ENCODE peak calls at places on chromosomes 16 and 17, in four cellular contexts. Q is nephron progenitor cell; S is activated T-helper 1 cell treated with anti-CD3 and anti-CD28 coated beads, Interleukin-12 subunit alpha, Interleukin-12 subunit beta, Interleukin-2, Interleukin-4 antibody, amounts not matched to agents 30 ng/mL and 10 ng/mL and 1 ng/mL, durations not matched to agents 14 hours and 24 hours and 36 hours; F is CD4-positive, alpha-beta T cell. C is an unnamed sample.

GRCh38 chr17:37191219-37191618 is 184.6 kb upstream of the C17orf78 start:
- DNase-seq in Q (no peak), S (no peak), F (no peak), C (no peak)

GRCh38 chr17:19365499-19365817 is 2.9 kb upstream of the B9D1 start:
- DNase-seq in Q (no peak), S (no peak), F (no peak), C (no peak)

GRCh38 chr17:1485748-1486376 is 6.6 kb downstream of the MYO1C start:
- DNase-seq in Q (peak), S (peak), F (peak), C (peak)

GRCh38 chr17:27494192-27495091 is 38.2 kb downstream of the KSR1 start:
- DNase-seq in Q (no peak), S (no peak), F (no peak), C (no peak)

GRCh38 chr17:75941442-75941819 is 589 bp upstream of the FBF1 start:
- DNase-seq in Q (no peak), S (no peak), F (no peak), C (no peak)

GRCh38 chr17:81153340-81153803 is 11.9 kb upstream of the PVALEF start:
- DNase-seq in Q (no peak), S (no peak), F (peak), C (no peak)

GRCh38 chr16:75048051-75048450 is 49.2 kb downstream of the ZNRF1 start:
- DNase-seq in Q (no peak), S (no peak), F (no peak), C (no peak)

GRCh38 chr16:57480127-57480753 is 6.1 kb downstream of the DOK4 start:
- DNase-seq in Q (peak), S (no peak), F (no peak), C (no peak)

GRCh38 chr16:86457621-86458456 is 52.5 kb upstream of the FOXF1 start:
- DNase-seq in Q (no peak), S (no peak), F (no peak), C (no peak)

GRCh38 chr16:46757339-46758050 is 9.4 kb upstream of the MYLK3 start:
- DNase-seq in Q (no peak), S (no peak), F (no peak), C (no peak)

GRCh38 chr17:50421308-50422031 is 4.5 kb upstream of the ACSF2 start:
- DNase-seq in Q (no peak), S (no peak), F (no peak), C (peak)

GRCh38 chr17:11309033-11309432 is 68.0 kb downstream of the SHISA6 start:
- DNase-seq in Q (no peak), S (no peak), F (no peak), C (no peak)

GRCh38 chr17:66715745-66716156 is 119.2 kb upstream of the CACNG5 start:
- DNase-seq in Q (peak), S (no peak), F (no peak), C (no peak)

GRCh38 chr16:58456193-58456592 is 43.8 kb upstream of the NDRG4 start:
- DNase-seq in Q (no peak), S (no peak), F (no peak), C (no peak)

GRCh38 chr17:5888811-5889210 is 181.4 kb upstream of the WSCD1 start:
- DNase-seq in Q (no peak), S (no peak), F (no peak), C (no peak)